ENCODE peak calls at places on chromosome 12, in seven cellular contexts. Q is stomach; I is tibial nerve; P is GDM1; A is stimulated activated CD4-positive, alpha-beta T cell treated with anti-CD3 and anti-CD28 coated beads, Interleukin-4, amount 100 ng/mL, for 48 hours; O is neural progenitor cell; U is A549. V is an unnamed sample.

GRCh38 chr12:49882248-49882850 is 21.4 kb downstream of the FAIM2 start:
- DNase-seq in I (no peak), A (no peak), P (no peak), U (no peak), Q (no peak), O (peak), V (no peak)

GRCh38 chr12:87853448-87854003 is 175.7 kb downstream of the C12orf50 start:
- DNase-seq in U (no peak), I (no peak), Q (no peak), P (no peak), O (peak), A (no peak), V (peak)

GRCh38 chr12:7758346-7758745 is 6.7 kb upstream of the NANOGNB start:
- DNase-seq in O (peak), A (no peak), U (no peak), Q (no peak), P (no peak), I (no peak), V (peak)

GRCh38 chr12:50103767-50104321 is at the start of gene GPD1:
- DNase-seq in Q (peak), U (no peak), A (no peak), I (peak), O (peak), P (no peak), V (peak)

GRCh38 chr12:62882696-62883095 is 52.3 kb downstream of the PPM1H start:
- DNase-seq in U (no peak), O (no peak), P (no peak), I (no peak), Q (no peak), A (no peak), V (no peak)

GRCh38 chr12:104334581-104334980 is 31.0 kb downstream of the EID3 start:
- DNase-seq in Q (no peak), A (no peak), U (no peak), I (no peak), P (no peak), O (no peak), V (no peak)

GRCh38 chr12:95118788-95119179 is 45.4 kb upstream of the NR2C1 start:
- DNase-seq in I (no peak), P (no peak), Q (no peak), A (no peak), U (no peak), O (no peak), V (no peak)

GRCh38 chr12:97493729-97494128 is 31.1 kb downstream of the RMST start:
- DNase-seq in O (no peak), Q (no peak), A (no peak), U (no peak), I (no peak), P (no peak), V (no peak)

GRCh38 chr12:54601841-54602240 is 13.4 kb upstream of the PPP1R1A start:
- DNase-seq in O (no peak), P (no peak), U (no peak), Q (no peak), A (no peak), I (no peak), V (peak)

GRCh38 chr12:32671930-32672785 is 6.9 kb upstream of the DNM1L start:
- DNase-seq in A (no peak), O (peak), U (peak), Q (peak), I (no peak), P (peak), V (peak)

GRCh38 chr12:106233011-106233410 is 14.8 kb downstream of the CKAP4 start:
- DNase-seq in Q (no peak), P (no peak), U (no peak), A (no peak), I (no peak), O (no peak), V (no peak)

V was measured in H9.